ENCODE peak calls at places on chromosomes 4 and X, in four cellular contexts. Y is PC-3, M is GM23248, E is HCT116. N is an unnamed sample.

GRCh38 chr4:17038510-17039176 is 140.2 kb upstream of the LDB2 start:
- DNase-seq in Y (no peak), M (no peak), E (no peak), N (peak; percentile 6)

GRCh38 chrX:120671963-120672362 is 42.1 kb upstream of the C1GALT1C1 start:
- DNase-seq in Y (no peak), M (no peak), E (no peak), N (no peak)

GRCh38 chr4:164207460-164207859 is 546.5 kb upstream of the SMIM31 start:
- DNase-seq in Y (no peak), M (no peak), E (no peak), N (peak; percentile 22)

GRCh38 chr4:80900908-80901307 is 129.6 kb upstream of the BMP3 start:
- DNase-seq in Y (peak; percentile 25), M (no peak), E (no peak), N (no peak)

GRCh38 chr4:169305651-169306050 is 34.9 kb upstream of the SH3RF1 start:
- DNase-seq in Y (no peak), M (no peak), E (no peak), N (no peak)

GRCh38 chr4:82798168-82799005 is at the start of gene SCD5:
- DNase-seq in Y (peak; percentile 26), M (peak; percentile 96), E (peak; percentile 55), N (peak; percentile 93)

GRCh38 chr4:123114084-123114914 is 191.9 kb upstream of the NUDT6 start:
- DNase-seq in Y (no peak), M (no peak), E (no peak), N (no peak)

GRCh38 chr4:80232707-80233370 is 33.6 kb upstream of the FGF5 start:
- DNase-seq in Y (no peak), M (no peak), E (no peak), N (no peak)

GRCh38 chr4:141636771-141637460 is 533 bp downstream of the IL15 start:
- DNase-seq in Y (peak; percentile 74), M (peak; percentile 84), E (peak; percentile 18), N (peak; percentile 66)

GRCh38 chr4:83862471-83862870 is 326.6 kb downstream of the GPAT3 start:
- DNase-seq in Y (no peak), M (no peak), E (no peak), N (no peak)

GRCh38 chr4:62644372-62644771 is 1444.2 kb downstream of the ADGRL3 start:
- DNase-seq in Y (peak; percentile 74), M (no peak), E (no peak), N (peak; percentile 70)

GRCh38 chr4:15531792-15532191 is 62.1 kb downstream of the CC2D2A start:
- DNase-seq in Y (no peak), M (no peak), E (no peak), N (no peak)

GRCh38 chrX:48520455-48520854 is 1.2 kb upstream of the EBP start:
- DNase-seq in Y (no peak), M (no peak), E (no peak), N (no peak)

GRCh38 chrX:66200855-66201795 is 37.1 kb downstream of the HEPH start:
- DNase-seq in Y (peak; percentile 16), M (peak; percentile 47), E (no peak), N (no peak)

GRCh38 chr4:100504086-100504874 is 13.5 kb downstream of the EMCN start:
- DNase-seq in Y (no peak), M (no peak), E (no peak), N (no peak)

GRCh38 chr4:1815997-1816860 is 23.1 kb downstream of the FGFR3 start:
- DNase-seq in Y (no peak), M (no peak), E (no peak), N (no peak)

GRCh38 chr4:99462875-99463464 is 27.8 kb upstream of the ADH7 start:
- DNase-seq in Y (peak; percentile 75), M (peak; percentile 80), E (peak; percentile 57), N (peak; percentile 81)

GRCh38 chr4:133483600-133484246 is 334.6 kb downstream of the PCDH10 start:
- DNase-seq in Y (peak; percentile 45), M (peak; percentile 8), E (peak; percentile 34), N (peak; percentile 40)

GRCh38 chr4:2343476-2343875 is 75.0 kb downstream of the ZFYVE28 start:
- DNase-seq in Y (no peak), M (no peak), E (no peak), N (no peak)

GRCh38 chrX:115018040-115018647 is 728 bp upstream of the IL13RA2 start:
- DNase-seq in Y (no peak), M (peak; percentile 33), E (no peak), N (peak; percentile 47)
- TF ChIP-seq EZH2phosphoT487 in Y (no peak), M (no peak), E (no peak), N (no peak)

GRCh38 chrX:154486396-154487207 is at the start of gene UBL4A:
- DNase-seq in Y (peak; percentile 79), M (peak; percentile 63), E (peak; percentile 12), N (peak; percentile 61)

GRCh38 chrX:154489182-154489581 is 1.2 kb downstream of the SLC10A3 start:
- DNase-seq in Y (no peak), M (no peak), E (no peak), N (no peak)

GRCh38 chrX:154490021-154490413 is 412 bp downstream of the SLC10A3 start:
- DNase-seq in Y (peak; percentile 38), M (peak; percentile 66), E (no peak), N (no peak)

GRCh38 chrX:154487518-154488290 is 1.3 kb upstream of the UBL4A start:
- DNase-seq in Y (no peak), M (no peak), E (no peak), N (no peak)

GRCh38 chrX:154488336-154489075 is 1.9 kb downstream of the SLC10A3 start:
- DNase-seq in Y (no peak), M (no peak), E (no peak), N (no peak)
- H3K4me3 ChIP-seq in Y (no peak overlapping the region), M (peak overlapping the region; percentile 81), E (no peak overlapping the region), N (no peak overlapping the region)

DNA sequence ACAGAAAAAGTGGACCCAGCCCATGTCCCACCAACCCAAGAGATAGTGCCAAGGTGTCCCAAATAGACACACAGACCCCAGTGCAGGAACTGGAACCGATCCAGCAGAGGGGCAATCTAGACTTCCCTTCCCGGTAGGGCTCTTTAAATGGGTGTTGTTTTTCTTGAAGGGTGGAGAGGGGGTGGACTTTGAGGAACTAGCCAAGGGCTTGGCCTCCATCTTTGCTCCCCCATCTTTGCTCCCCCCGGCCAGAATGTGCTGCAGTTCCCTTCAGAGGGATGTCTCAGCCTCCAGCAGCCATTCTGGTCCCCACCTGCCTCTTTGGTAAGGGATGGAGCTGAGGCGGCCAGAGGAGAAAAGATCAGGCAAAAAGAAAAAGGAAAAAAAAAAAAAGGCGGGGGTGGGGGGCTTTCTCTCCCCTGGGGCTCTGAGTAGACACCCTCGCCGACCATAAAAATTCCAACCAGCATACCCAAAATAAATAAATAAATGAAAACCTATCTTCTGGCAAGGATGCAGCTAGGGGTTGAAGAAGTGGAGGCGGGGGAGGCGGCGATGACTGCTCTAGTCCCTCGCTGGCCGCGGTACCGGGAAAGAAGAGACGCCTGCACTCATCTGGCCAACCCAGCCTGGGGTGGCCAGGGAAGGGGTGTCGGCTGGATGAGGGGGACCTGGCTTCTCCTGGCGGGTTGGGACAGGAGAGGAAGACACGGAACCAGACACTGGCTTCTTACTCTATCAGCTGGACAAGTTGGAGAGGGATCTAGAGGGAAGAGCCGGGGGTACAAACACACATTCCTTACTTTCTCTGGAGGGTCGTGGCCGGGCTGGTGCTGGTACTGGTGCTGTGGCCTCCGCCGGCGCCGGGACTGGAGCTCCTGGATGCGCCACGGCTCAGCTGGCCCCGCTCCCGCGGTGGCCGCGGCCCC is 38.5 kb upstream of the IQSEC2 start:
- DNase-seq in Y (no peak), M (peak; percentile 58), E (no peak), N (peak; percentile 24)
- TF ChIP-seq EZH2phosphoT487 in Y (no peak), M (no peak), E (no peak), N (no peak)

DNA sequence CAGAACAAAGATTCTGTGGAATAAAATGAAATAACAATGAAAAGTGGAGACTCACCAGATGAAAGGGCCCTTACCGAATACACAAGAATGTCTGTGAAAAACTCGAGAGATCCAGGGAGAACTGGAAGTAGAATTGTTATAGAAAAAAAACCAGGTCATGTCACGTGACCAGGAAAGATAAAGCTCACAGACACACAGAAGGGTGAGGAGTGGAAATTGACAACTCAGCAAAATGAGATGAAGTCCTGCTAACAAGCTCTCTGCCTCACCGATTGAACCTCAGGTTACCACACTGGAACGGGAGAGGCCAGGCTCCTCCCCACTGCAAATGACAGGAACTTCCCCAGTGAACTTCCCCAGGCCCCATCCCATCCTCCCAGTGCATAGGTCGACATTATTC is 1618.0 kb upstream of the PCDH10 start:
- DNase-seq in Y (no peak), M (no peak), E (no peak), N (no peak)
- H3K4me3 ChIP-seq in Y (no peak overlapping the region), M (no peak overlapping the region), E (no peak overlapping the region), N (no peak overlapping the region)

GRCh38 chr4:10006236-10006603 is 15.1 kb downstream of the SLC2A9 start:
- DNase-seq in Y (peak; percentile 89), M (peak; percentile 84), E (no peak), N (no peak)

GRCh38 chr4:10007772-10008171 is 13.5 kb downstream of the SLC2A9 start:
- DNase-seq in Y (no peak), M (no peak), E (no peak), N (no peak)

GRCh38 chr4:10007436-10007740 is 13.9 kb downstream of the SLC2A9 start:
- DNase-seq in Y (no peak), M (no peak), E (no peak), N (no peak)

GRCh38 chr4:10005632-10006031 is 15.7 kb downstream of the SLC2A9 start:
- DNase-seq in Y (no peak), M (no peak), E (no peak), N (no peak)

GRCh38 chr4:10006604-10007435 is 14.5 kb downstream of the SLC2A9 start:
- DNase-seq in Y (peak; percentile 96), M (peak; percentile 51), E (peak; percentile 77), N (no peak)
- TF ChIP-seq EZH2phosphoT487 in Y (no peak), M (no peak), E (no peak), N (no peak)

GRCh38 chr4:46992338-46992737 is 1.0 kb downstream of the GABRA4 start:
- DNase-seq in Y (no peak), M (no peak), E (no peak), N (peak; percentile 4)

GRCh38 chr4:46994007-46994405 is 625 bp upstream of the GABRA4 start:
- DNase-seq in Y (no peak), M (no peak), E (no peak), N (peak; percentile 21)

GRCh38 chr4:46993075-46994006 is at the start of gene GABRA4:
- DNase-seq in Y (no peak), M (peak; percentile 0), E (no peak), N (peak; percentile 55)
- H3K4me3 ChIP-seq in Y (no peak within 1 kb of the TSS), M (no peak within 1 kb of the TSS), E (no peak within 1 kb of the TSS), N (peak within 1 kb of the TSS; percentile 70)

DNA sequence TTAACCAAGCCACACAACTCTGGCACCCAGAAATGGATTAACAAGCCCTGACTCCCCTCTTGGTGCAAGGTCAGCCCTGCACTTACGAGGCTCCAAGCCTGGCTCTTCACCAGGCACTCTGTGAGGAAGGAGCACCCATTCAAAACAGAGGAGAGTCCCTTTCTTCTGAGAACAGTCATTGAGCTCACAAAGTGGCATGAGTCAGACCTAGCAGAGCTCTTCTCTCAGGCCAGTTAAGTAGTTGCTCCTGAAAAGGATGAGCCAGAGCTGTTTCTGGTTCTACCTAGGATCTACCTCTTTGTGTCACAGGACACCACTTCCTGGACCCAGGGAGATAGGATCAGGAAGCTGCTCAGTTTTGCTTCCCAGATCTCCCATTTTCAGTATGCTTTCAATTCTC is 48.2 kb downstream of the EVC2 start:
- DNase-seq in Y (peak; percentile 53), M (peak; percentile 49), E (no peak), N (no peak)
- TF ChIP-seq EZH2phosphoT487 in Y (no peak), M (no peak), E (no peak), N (no peak)